ENCODE peak calls at places on chromosome 16, in nine cellular contexts. L, J, K, W, C, A, Y, T and P are unnamed samples.

GRCh38 chr16:87190288-87191240 is 126.6 kb downstream of the C16orf95 start:
- DNase-seq in T (no peak), A (no peak), C (no peak), W (no peak), Y (no peak), J (no peak), L (no peak), K (no peak), P (no peak)

GRCh38 chr16:24670623-24671454 is 58.6 kb upstream of the TNRC6A start:
- DNase-seq in C (peak), L (peak), Y (no peak), W (peak), K (peak), J (peak), A (no peak), T (no peak), P (peak)

GRCh38 chr16:76900285-76901263 is 290.4 kb upstream of the MON1B start:
- DNase-seq in Y (no peak), A (no peak), K (no peak), T (no peak), L (no peak), J (no peak), C (no peak), W (no peak), P (peak)

GRCh38 chr16:75326333-75326732 is 74.9 kb upstream of the BCAR1 start:
- DNase-seq in K (no peak), W (no peak), A (no peak), Y (no peak), J (peak), T (no peak), L (no peak), C (no peak), P (no peak)

GRCh38 chr16:89723279-89724250 is 2.2 kb downstream of the ZNF276 start:
- DNase-seq in Y (no peak), L (no peak), T (no peak), K (peak), A (peak), W (no peak), J (no peak), C (no peak), P (peak)

GRCh38 chr16:50644730-50645129 is 36.4 kb downstream of the SNX20 start:
- DNase-seq in L (peak), W (peak), T (peak), K (peak), J (peak), A (peak), C (peak), Y (no peak), P (peak)

GRCh38 chr16:17277981-17278381 is 192.8 kb downstream of the XYLT1 start:
- DNase-seq in L (no peak), C (no peak), T (no peak), K (no peak), Y (peak), J (peak), A (peak), W (no peak), P (peak)

GRCh38 chr16:88561485-88562369 is 8.5 kb upstream of the ZC3H18 start:
- DNase-seq in L (peak), K (peak), A (peak), W (peak), J (peak), C (peak), Y (peak), T (no peak), P (peak)

GRCh38 chr16:69112285-69113129 is 7.1 kb downstream of the HAS3 start:
- DNase-seq in C (peak), Y (no peak), J (peak), W (peak), K (no peak), T (no peak), A (peak), L (peak), P (peak)

GRCh38 chr16:2854700-2855309 is 3.2 kb downstream of the PRSS22 start:
- DNase-seq in Y (no peak), J (peak), W (no peak), T (no peak), L (no peak), A (no peak), K (no peak), C (no peak), P (no peak)

GRCh38 chr16:28531777-28532744 is 6.7 kb downstream of the NUPR1 start:
- DNase-seq in A (peak), T (no peak), J (peak), L (no peak), K (no peak), W (peak), Y (no peak), C (peak), P (peak)

DNA sequence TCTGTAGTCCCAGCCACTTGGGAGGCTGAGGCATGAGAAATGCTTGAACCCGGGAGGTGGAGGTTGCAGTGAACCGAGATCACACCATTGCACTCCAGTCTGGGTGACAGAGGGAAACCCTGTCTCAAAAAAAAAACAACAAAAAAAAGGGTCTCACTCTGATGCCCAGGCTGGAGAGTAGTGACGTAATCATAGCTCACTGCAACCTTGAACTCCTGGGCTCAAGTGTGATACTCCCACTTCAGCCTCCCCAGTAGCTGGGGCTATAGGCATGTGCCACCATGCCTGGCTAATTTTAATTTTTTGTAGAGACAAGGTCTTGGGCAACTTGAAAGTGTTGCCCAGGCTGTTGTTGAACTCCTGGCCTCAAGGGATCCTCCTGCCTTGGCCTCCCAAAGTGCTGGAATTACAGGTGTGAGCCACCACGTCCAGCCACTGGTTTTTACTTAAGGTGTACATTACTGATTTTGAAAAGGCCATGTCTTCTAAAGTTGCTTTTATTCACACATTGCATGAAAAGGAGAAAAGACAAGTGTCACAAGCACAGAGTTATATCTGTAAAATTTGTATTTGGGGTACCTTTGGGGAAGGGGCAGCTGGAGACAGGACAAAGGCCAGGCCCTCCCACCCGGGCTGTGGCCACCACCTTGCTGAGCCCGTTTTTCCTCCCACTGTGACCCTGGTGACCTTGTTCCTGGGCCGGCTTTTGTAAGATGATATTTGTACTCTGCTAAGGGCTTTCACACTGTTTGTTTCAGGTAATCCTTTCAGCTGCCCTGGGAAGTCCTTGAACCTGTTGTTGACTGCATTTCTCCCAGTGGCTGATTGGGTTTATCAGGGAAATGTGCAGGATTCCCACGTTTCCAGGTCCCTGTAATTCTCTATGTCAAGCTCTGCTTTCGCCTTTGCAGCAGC is 11.5 kb downstream of the GPT2 start:
- DNase-seq in Y (no peak), C (no peak), J (no peak), K (no peak), W (no peak), A (peak), T (no peak), L (no peak), P (peak)
- H3K4me3 ChIP-seq in Y (no peak), C (no peak), J (no peak), K (no peak), W (no peak), A (no peak), T (no peak), L (no peak), P (no peak)

GRCh38 chr16:67179421-67180080 is 4.2 kb downstream of the MATCAP1 start:
- DNase-seq in K (no peak), L (no peak), C (no peak), Y (no peak), A (no peak), W (no peak), J (peak), T (no peak), P (no peak)

GRCh38 chr16:67183284-67183626 is 508 bp downstream of the MATCAP1 start:
- DNase-seq in C (no peak), T (no peak), K (no peak), J (no peak), L (no peak), W (no peak), A (no peak), Y (no peak), P (no peak)

GRCh38 chr16:67180166-67180565 is 3.6 kb downstream of the MATCAP1 start:
- DNase-seq in W (no peak), C (no peak), J (no peak), Y (no peak), L (no peak), A (no peak), T (no peak), K (no peak), P (no peak)

GRCh38 chr16:67182288-67182687 is 1.5 kb downstream of the MATCAP1 start:
- DNase-seq in C (no peak), T (no peak), L (no peak), K (no peak), Y (no peak), A (no peak), J (no peak), W (no peak), P (no peak)

DNA sequence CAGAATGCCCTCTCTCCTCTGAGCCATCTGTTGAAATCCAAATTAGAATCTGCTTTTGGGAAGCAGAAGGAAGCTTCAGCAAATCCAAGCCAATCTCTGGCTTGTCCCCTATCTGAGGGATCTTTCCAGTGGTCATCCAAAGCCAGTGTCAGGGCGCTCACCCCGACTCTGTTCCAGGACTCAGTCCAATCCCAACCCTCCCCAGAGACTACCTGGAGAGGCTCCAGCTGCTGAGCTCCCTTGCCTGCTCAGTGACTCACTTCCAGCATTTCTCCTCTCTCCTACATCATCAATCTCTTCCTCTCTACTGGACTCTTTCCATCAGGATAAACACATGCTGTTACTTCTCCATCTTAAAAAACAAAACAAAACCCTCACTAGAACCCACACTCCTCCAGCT is 2.4 kb downstream of the MATCAP1 start:
- DNase-seq in C (peak), A (no peak), Y (no peak), J (no peak), K (peak), T (no peak), W (peak), L (peak), P (no peak)
- H3K4me3 ChIP-seq in C (no peak), A (no peak), Y (no peak), J (no peak), K (no peak), T (no peak), W (no peak), L (no peak), P (no peak)

GRCh38 chr16:49362230-49362629 is 11.4 kb upstream of the C16orf78 start:
- DNase-seq in J (no peak), W (no peak), Y (no peak), A (no peak), T (no peak), C (no peak), L (no peak), K (no peak), P (no peak)
- H3K4me3 ChIP-seq in J (no peak), W (no peak), Y (no peak), A (no peak), T (no peak), C (no peak), L (no peak), K (no peak), P (no peak)

GRCh38 chr16:57883953-57884654 is 81.8 kb upstream of the KIFC3 start:
- DNase-seq in Y (no peak), T (no peak), J (no peak), K (no peak), C (no peak), L (no peak), A (no peak), W (no peak), P (no peak)
- H3K4me3 ChIP-seq in Y (no peak), T (peak), J (no peak), K (no peak), C (no peak), L (no peak), A (peak), W (no peak), P (no peak)

GRCh38 chr16:83136924-83137323 is 510.2 kb downstream of the CDH13 start:
- DNase-seq in A (no peak), T (no peak), Y (no peak), J (no peak), C (no peak), L (no peak), K (no peak), W (no peak), P (no peak)
- H3K4me3 ChIP-seq in A (peak), T (no peak), Y (peak), J (no peak), C (no peak), L (peak), K (no peak), W (peak), P (no peak)

DNA sequence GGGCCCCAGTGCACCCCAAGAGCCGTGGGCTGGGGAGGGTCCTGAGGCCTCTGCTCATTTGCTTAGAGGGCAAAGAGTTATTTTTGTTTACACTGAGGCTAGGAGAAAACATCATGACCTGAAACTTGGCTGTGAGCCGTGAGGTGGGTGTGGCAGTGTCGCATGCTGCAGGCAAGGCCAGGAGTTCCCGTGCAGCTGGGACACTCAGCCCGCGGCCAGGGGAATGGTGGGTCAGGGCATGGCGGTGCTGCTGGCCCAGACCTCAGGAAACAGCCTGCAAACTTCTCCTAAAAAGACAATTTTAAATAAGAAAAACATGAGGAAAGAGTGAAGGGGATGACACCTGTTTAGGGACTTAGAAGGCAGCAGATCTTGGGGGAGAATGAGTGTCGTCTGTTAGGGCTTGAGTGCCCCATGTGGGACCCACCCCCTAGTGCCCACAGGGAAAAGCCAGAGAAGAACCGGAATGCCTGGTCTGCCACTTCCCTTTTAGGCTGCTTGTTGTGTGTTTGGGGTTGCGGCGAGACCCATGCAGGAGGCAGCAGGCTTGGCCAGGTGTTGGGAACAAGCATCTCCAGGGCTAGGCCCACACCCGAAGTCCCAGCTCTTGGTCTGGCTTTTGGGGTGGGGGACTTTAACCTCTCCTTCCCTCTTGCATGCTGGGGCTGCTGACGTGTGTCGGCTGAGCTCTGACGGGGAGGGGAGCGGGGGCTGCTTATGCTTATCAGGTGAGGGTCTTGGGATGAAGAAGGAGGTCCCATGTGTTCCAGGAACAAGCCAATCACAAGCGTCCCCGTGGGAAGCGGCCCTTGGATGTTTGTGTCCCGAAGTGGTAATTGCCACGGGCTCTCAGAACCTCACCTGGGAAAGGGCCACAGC is 80.9 kb upstream of the GNG13 start:
- DNase-seq in L (no peak), T (no peak), J (no peak), C (no peak), W (no peak), Y (no peak), A (no peak), K (no peak), P (no peak)
- H3K4me3 ChIP-seq in L (no peak), T (no peak), J (no peak), C (no peak), W (no peak), Y (no peak), A (no peak), K (no peak), P (no peak)

GRCh38 chr16:554297-554621 is 5.9 kb upstream of the PRR35 start:
- DNase-seq in A (no peak), T (no peak), L (no peak), Y (no peak), J (no peak), K (no peak), W (no peak), C (no peak), P (no peak)
- H3K4me3 ChIP-seq in A (no peak), T (no peak), L (no peak), Y (no peak), J (no peak), K (no peak), W (no peak), C (no peak), P (no peak)